ENCODE peak calls at places on chromosomes 6 and 20, in eight cellular contexts. One of them, this sample, is unnamed.

GRCh38 chr20:44800398-44801046 is 9.8 kb downstream of the RIMS4 start:
- DNase-seq in dorsolateral prefrontal cortex: no peak
- DNase-seq in colonic mucosa: no peak
- DNase-seq in heart right ventricle: no peak
- DNase-seq in cardiac fibroblast: peak; percentile 4
- DNase-seq in foreskin fibroblast: no peak
- DNase-seq in astrocyte of the cerebellum: no peak
- DNase-seq in psoas muscle: no peak
- DNase-seq in this sample: no peak

GRCh38 chr6:105952326-105952725 is 133.8 kb upstream of the PRDM1 start:
- DNase-seq in heart right ventricle: no peak
- DNase-seq in dorsolateral prefrontal cortex: no peak
- DNase-seq in colonic mucosa: no peak
- DNase-seq in cardiac fibroblast: no peak
- DNase-seq in foreskin fibroblast: no peak
- DNase-seq in astrocyte of the cerebellum: no peak
- DNase-seq in psoas muscle: no peak
- DNase-seq in this sample: no peak

GRCh38 chr6:118917550-118918321 is 17.2 kb downstream of the MCM9 start:
- DNase-seq in astrocyte of the cerebellum: no peak
- DNase-seq in psoas muscle: no peak
- DNase-seq in heart right ventricle: no peak
- DNase-seq in cardiac fibroblast: no peak
- DNase-seq in dorsolateral prefrontal cortex: no peak
- DNase-seq in foreskin fibroblast: peak; percentile 27
- DNase-seq in colonic mucosa: no peak
- DNase-seq in this sample: no peak

GRCh38 chr6:159044899-159045727 is at the start of gene TAGAP:
- DNase-seq in cardiac fibroblast: no peak
- DNase-seq in psoas muscle: peak; percentile 54
- DNase-seq in foreskin fibroblast: peak; percentile 55
- DNase-seq in astrocyte of the cerebellum: no peak
- DNase-seq in heart right ventricle: peak; percentile 55
- DNase-seq in dorsolateral prefrontal cortex: no peak
- DNase-seq in colonic mucosa: peak; percentile 72
- DNase-seq in this sample: no peak

GRCh38 chr20:2518096-2518495 is 9.4 kb upstream of the ZNF343 start:
- DNase-seq in heart right ventricle: no peak
- DNase-seq in astrocyte of the cerebellum: no peak
- DNase-seq in psoas muscle: no peak
- DNase-seq in colonic mucosa: no peak
- DNase-seq in cardiac fibroblast: no peak
- DNase-seq in dorsolateral prefrontal cortex: no peak
- DNase-seq in foreskin fibroblast: no peak
- DNase-seq in this sample: no peak

GRCh38 chr6:69155467-69155866 is 520.4 kb downstream of the ADGRB3 start:
- DNase-seq in foreskin fibroblast: peak; percentile 9
- DNase-seq in dorsolateral prefrontal cortex: no peak
- DNase-seq in heart right ventricle: no peak
- DNase-seq in cardiac fibroblast: no peak
- DNase-seq in colonic mucosa: no peak
- DNase-seq in psoas muscle: no peak
- DNase-seq in astrocyte of the cerebellum: no peak
- DNase-seq in this sample: no peak

GRCh38 chr20:4332466-4332865 is 317.1 kb upstream of the RNF24 start:
- DNase-seq in psoas muscle: no peak
- DNase-seq in dorsolateral prefrontal cortex: no peak
- DNase-seq in cardiac fibroblast: no peak
- DNase-seq in foreskin fibroblast: no peak
- DNase-seq in heart right ventricle: no peak
- DNase-seq in colonic mucosa: no peak
- DNase-seq in astrocyte of the cerebellum: no peak
- DNase-seq in this sample: no peak

GRCh38 chr6:152636675-152637421 is at the start of gene SYNE1:
- DNase-seq in colonic mucosa: no peak
- DNase-seq in cardiac fibroblast: peak; percentile 32
- DNase-seq in heart right ventricle: peak; percentile 38
- DNase-seq in dorsolateral prefrontal cortex: no peak
- DNase-seq in psoas muscle: peak; percentile 41
- DNase-seq in astrocyte of the cerebellum: no peak
- DNase-seq in foreskin fibroblast: peak; percentile 65
- DNase-seq in this sample: no peak

GRCh38 chr6:123997223-123997622 is 193.6 kb downstream of the NKAIN2 start:
- DNase-seq in foreskin fibroblast: no peak
- DNase-seq in colonic mucosa: no peak
- DNase-seq in dorsolateral prefrontal cortex: no peak
- DNase-seq in cardiac fibroblast: no peak
- DNase-seq in astrocyte of the cerebellum: no peak
- DNase-seq in heart right ventricle: no peak
- DNase-seq in psoas muscle: no peak
- DNase-seq in this sample: no peak

GRCh38 chr6:78611886-78612480 is 255.4 kb upstream of the IRAK1BP1 start:
- DNase-seq in heart right ventricle: no peak
- DNase-seq in foreskin fibroblast: peak; percentile 39
- DNase-seq in dorsolateral prefrontal cortex: no peak
- DNase-seq in astrocyte of the cerebellum: no peak
- DNase-seq in colonic mucosa: no peak
- DNase-seq in cardiac fibroblast: peak; percentile 34
- DNase-seq in psoas muscle: no peak
- DNase-seq in this sample: no peak

GRCh38 chr6:135853986-135854385 is 2.5 kb downstream of the PDE7B start:
- DNase-seq in heart right ventricle: no peak
- DNase-seq in astrocyte of the cerebellum: no peak
- DNase-seq in psoas muscle: no peak
- DNase-seq in foreskin fibroblast: no peak
- DNase-seq in cardiac fibroblast: peak; percentile 60
- DNase-seq in colonic mucosa: no peak
- DNase-seq in dorsolateral prefrontal cortex: no peak
- DNase-seq in this sample: no peak

GRCh38 chr6:41768545-41769308 is 11.0 kb downstream of the FRS3 start:
- DNase-seq in dorsolateral prefrontal cortex: no peak
- DNase-seq in colonic mucosa: peak; percentile 60
- DNase-seq in foreskin fibroblast: no peak
- DNase-seq in heart right ventricle: no peak
- DNase-seq in psoas muscle: no peak
- DNase-seq in astrocyte of the cerebellum: no peak
- DNase-seq in cardiac fibroblast: no peak
- DNase-seq in this sample: no peak

GRCh38 chr6:39686980-39687379 is 38.2 kb downstream of the KIF6 start:
- DNase-seq in heart right ventricle: peak; percentile 13
- DNase-seq in colonic mucosa: no peak
- DNase-seq in cardiac fibroblast: no peak
- DNase-seq in astrocyte of the cerebellum: no peak
- DNase-seq in foreskin fibroblast: no peak
- DNase-seq in dorsolateral prefrontal cortex: no peak
- DNase-seq in psoas muscle: no peak
- DNase-seq in this sample: no peak

GRCh38 chr6:11494786-11495564 is 42.6 kb upstream of the TMEM170B start:
- DNase-seq in psoas muscle: no peak
- DNase-seq in colonic mucosa: no peak
- DNase-seq in heart right ventricle: no peak
- DNase-seq in dorsolateral prefrontal cortex: no peak
- DNase-seq in cardiac fibroblast: no peak
- DNase-seq in astrocyte of the cerebellum: no peak
- DNase-seq in foreskin fibroblast: no peak
- DNase-seq in this sample: no peak

GRCh38 chr6:139765825-139766285 is 391.4 kb upstream of the CITED2 start:
- DNase-seq in cardiac fibroblast: peak; percentile 44
- DNase-seq in foreskin fibroblast: peak; percentile 62
- DNase-seq in psoas muscle: no peak
- DNase-seq in colonic mucosa: no peak
- DNase-seq in dorsolateral prefrontal cortex: no peak
- DNase-seq in heart right ventricle: no peak
- DNase-seq in astrocyte of the cerebellum: no peak
- DNase-seq in this sample: no peak

GRCh38 chr6:154995241-154996162 is at the start of gene TIAM2:
- DNase-seq in psoas muscle: peak; percentile 32
- DNase-seq in foreskin fibroblast: peak; percentile 64
- DNase-seq in astrocyte of the cerebellum: no peak
- DNase-seq in cardiac fibroblast: peak; percentile 28
- DNase-seq in dorsolateral prefrontal cortex: no peak
- DNase-seq in colonic mucosa: no peak
- DNase-seq in heart right ventricle: peak; percentile 13
- DNase-seq in this sample: no peak

GRCh38 chr20:46544576-46544975 is 5.9 kb downstream of the OCSTAMP start:
- DNase-seq in astrocyte of the cerebellum: no peak
- DNase-seq in colonic mucosa: no peak
- DNase-seq in heart right ventricle: no peak
- DNase-seq in foreskin fibroblast: peak; percentile 26
- DNase-seq in psoas muscle: no peak
- DNase-seq in dorsolateral prefrontal cortex: no peak
- DNase-seq in cardiac fibroblast: peak; percentile 34
- DNase-seq in this sample: no peak

GRCh38 chr6:149936743-149937142 is 5.1 kb upstream of the ULBP2 start:
- DNase-seq in cardiac fibroblast: no peak
- DNase-seq in foreskin fibroblast: no peak
- DNase-seq in psoas muscle: no peak
- DNase-seq in heart right ventricle: no peak
- DNase-seq in dorsolateral prefrontal cortex: no peak
- DNase-seq in colonic mucosa: no peak
- DNase-seq in astrocyte of the cerebellum: no peak
- DNase-seq in this sample: no peak

GRCh38 chr6:149941583-149942460 is at the start of gene ULBP2:
- DNase-seq in colonic mucosa: peak; percentile 90
- DNase-seq in cardiac fibroblast: peak; percentile 97
- DNase-seq in heart right ventricle: peak; percentile 91
- DNase-seq in psoas muscle: peak; percentile 86
- DNase-seq in astrocyte of the cerebellum: peak; percentile 80
- DNase-seq in foreskin fibroblast: peak; percentile 98
- DNase-seq in dorsolateral prefrontal cortex: peak; percentile 56
- DNase-seq in this sample: peak; percentile 67

GRCh38 chr6:149940673-149940984 is 1.2 kb upstream of the ULBP2 start:
- DNase-seq in colonic mucosa: no peak
- DNase-seq in heart right ventricle: no peak
- DNase-seq in psoas muscle: no peak
- DNase-seq in dorsolateral prefrontal cortex: no peak
- DNase-seq in foreskin fibroblast: no peak
- DNase-seq in cardiac fibroblast: no peak
- DNase-seq in astrocyte of the cerebellum: no peak
- DNase-seq in this sample: no peak

GRCh38 chr6:149939909-149940672 is 1.7 kb upstream of the ULBP2 start:
- DNase-seq in foreskin fibroblast: no peak
- DNase-seq in dorsolateral prefrontal cortex: no peak
- DNase-seq in heart right ventricle: no peak
- DNase-seq in astrocyte of the cerebellum: no peak
- DNase-seq in colonic mucosa: no peak
- DNase-seq in psoas muscle: no peak
- DNase-seq in cardiac fibroblast: no peak
- DNase-seq in this sample: no peak

GRCh38 chr6:149938571-149939462 is 3.0 kb upstream of the ULBP2 start:
- DNase-seq in psoas muscle: no peak
- DNase-seq in colonic mucosa: no peak
- DNase-seq in heart right ventricle: no peak
- DNase-seq in foreskin fibroblast: peak; percentile 50
- DNase-seq in astrocyte of the cerebellum: no peak
- DNase-seq in dorsolateral prefrontal cortex: no peak
- DNase-seq in cardiac fibroblast: peak; percentile 13
- DNase-seq in this sample: no peak
- H3K4me3 ChIP-seq in psoas muscle: peak overlapping the region; percentile 66
- H3K4me3 ChIP-seq in colonic mucosa: peak overlapping the region; percentile 38
- H3K4me3 ChIP-seq in heart right ventricle: peak overlapping the region; percentile 52
- H3K4me3 ChIP-seq in foreskin fibroblast: peak overlapping the region; percentile 55
- H3K4me3 ChIP-seq in astrocyte of the cerebellum: peak overlapping the region; percentile 34
- H3K4me3 ChIP-seq in dorsolateral prefrontal cortex: peak overlapping the region; percentile 47
- H3K4me3 ChIP-seq in cardiac fibroblast: peak overlapping the region; percentile 32
- H3K4me3 ChIP-seq in this sample: peak overlapping the region; percentile 71

DNA sequence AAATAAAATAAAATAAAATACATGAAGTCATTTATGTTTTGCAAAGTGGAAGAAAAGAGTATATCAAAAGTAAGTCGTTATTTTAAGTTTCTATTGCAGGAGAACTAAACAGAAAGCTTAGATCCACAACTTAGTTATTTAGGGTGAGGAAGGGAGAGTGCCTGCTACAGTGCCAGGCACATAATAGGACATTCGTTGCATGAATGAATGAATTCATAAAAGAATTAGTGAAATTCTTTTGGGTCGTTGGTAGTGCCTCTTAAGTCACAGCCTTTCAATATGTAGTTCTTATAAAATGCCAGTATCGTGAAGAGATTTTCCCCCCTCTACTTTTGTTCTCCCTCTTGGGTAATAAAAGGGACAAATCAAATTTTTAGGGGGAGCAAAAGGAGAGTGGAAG is 29.1 kb downstream of the SF3B5 start:
- DNase-seq in heart right ventricle: no peak
- DNase-seq in astrocyte of the cerebellum: no peak
- DNase-seq in psoas muscle: no peak
- DNase-seq in cardiac fibroblast: no peak
- DNase-seq in dorsolateral prefrontal cortex: no peak
- DNase-seq in foreskin fibroblast: no peak
- DNase-seq in colonic mucosa: no peak
- DNase-seq in this sample: no peak
- TF ChIP-seq CTCF in heart right ventricle: no peak
- TF ChIP-seq CTCF in astrocyte of the cerebellum: no peak
- TF ChIP-seq CTCF in psoas muscle: no peak
- TF ChIP-seq CTCF in cardiac fibroblast: no peak
- TF ChIP-seq CTCF in dorsolateral prefrontal cortex: no peak
- TF ChIP-seq CTCF in foreskin fibroblast: no peak
- TF ChIP-seq CTCF in colonic mucosa: no peak
- TF ChIP-seq CTCF in this sample: no peak

GRCh38 chr6:84521419-84522001 is 242.9 kb downstream of the TBX18 start:
- DNase-seq in astrocyte of the cerebellum: no peak
- DNase-seq in foreskin fibroblast: no peak
- DNase-seq in psoas muscle: no peak
- DNase-seq in heart right ventricle: no peak
- DNase-seq in colonic mucosa: no peak
- DNase-seq in dorsolateral prefrontal cortex: no peak
- DNase-seq in cardiac fibroblast: no peak
- DNase-seq in this sample: no peak

GRCh38 chr6:84526631-84527030 is 237.8 kb downstream of the TBX18 start:
- DNase-seq in psoas muscle: no peak
- DNase-seq in astrocyte of the cerebellum: no peak
- DNase-seq in heart right ventricle: no peak
- DNase-seq in foreskin fibroblast: no peak
- DNase-seq in dorsolateral prefrontal cortex: no peak
- DNase-seq in cardiac fibroblast: no peak
- DNase-seq in colonic mucosa: no peak
- DNase-seq in this sample: no peak

GRCh38 chr6:84524636-84525035 is 239.8 kb downstream of the TBX18 start:
- DNase-seq in foreskin fibroblast: peak; percentile 82
- DNase-seq in psoas muscle: no peak
- DNase-seq in heart right ventricle: no peak
- DNase-seq in colonic mucosa: no peak
- DNase-seq in cardiac fibroblast: no peak
- DNase-seq in astrocyte of the cerebellum: no peak
- DNase-seq in dorsolateral prefrontal cortex: no peak
- DNase-seq in this sample: no peak

GRCh38 chr6:84525907-84526306 is 238.5 kb downstream of the TBX18 start:
- DNase-seq in foreskin fibroblast: no peak
- DNase-seq in dorsolateral prefrontal cortex: no peak
- DNase-seq in colonic mucosa: no peak
- DNase-seq in astrocyte of the cerebellum: no peak
- DNase-seq in cardiac fibroblast: peak; percentile 34
- DNase-seq in heart right ventricle: no peak
- DNase-seq in psoas muscle: no peak
- DNase-seq in this sample: no peak

GRCh38 chr6:84522135-84522535 is 242.3 kb downstream of the TBX18 start:
- DNase-seq in cardiac fibroblast: peak; percentile 82
- DNase-seq in colonic mucosa: no peak
- DNase-seq in heart right ventricle: no peak
- DNase-seq in foreskin fibroblast: peak; percentile 95
- DNase-seq in psoas muscle: no peak
- DNase-seq in astrocyte of the cerebellum: peak; percentile 69
- DNase-seq in dorsolateral prefrontal cortex: no peak
- DNase-seq in this sample: peak; percentile 3
- H3K4me3 ChIP-seq in cardiac fibroblast: no peak overlapping the region
- H3K4me3 ChIP-seq in colonic mucosa: no peak overlapping the region
- H3K4me3 ChIP-seq in heart right ventricle: no peak overlapping the region
- H3K4me3 ChIP-seq in foreskin fibroblast: no peak overlapping the region
- H3K4me3 ChIP-seq in psoas muscle: no peak overlapping the region
- H3K4me3 ChIP-seq in astrocyte of the cerebellum: no peak overlapping the region
- H3K4me3 ChIP-seq in dorsolateral prefrontal cortex: no peak overlapping the region
- H3K4me3 ChIP-seq in this sample: no peak overlapping the region

GRCh38 chr6:125510405-125510804 is 208.6 kb upstream of the HDDC2 start:
- DNase-seq in heart right ventricle: no peak
- DNase-seq in dorsolateral prefrontal cortex: no peak
- DNase-seq in cardiac fibroblast: no peak
- DNase-seq in astrocyte of the cerebellum: no peak
- DNase-seq in colonic mucosa: no peak
- DNase-seq in psoas muscle: no peak
- DNase-seq in foreskin fibroblast: no peak
- DNase-seq in this sample: no peak
- TF ChIP-seq CTCF in heart right ventricle: no peak
- TF ChIP-seq CTCF in dorsolateral prefrontal cortex: no peak
- TF ChIP-seq CTCF in cardiac fibroblast: no peak
- TF ChIP-seq CTCF in astrocyte of the cerebellum: no peak
- TF ChIP-seq CTCF in colonic mucosa: no peak
- TF ChIP-seq CTCF in psoas muscle: no peak
- TF ChIP-seq CTCF in foreskin fibroblast: no peak
- TF ChIP-seq CTCF in this sample: no peak

This sample was measured in thoracic aorta.